ENCODE peak calls at places on chromosomes 3 and 15, in seven cellular contexts. K is NB4, U is esophagus muscularis mucosa, G is AG04450, Y is psoas muscle, Z is WTC11, E is fibroblast of pulmonary artery. M is an unnamed sample.

GRCh38 chr3:49712166-49712565 is 7.3 kb downstream of the AMIGO3 start:
- DNase-seq in K (no peak), U (no peak), G (no peak), Y (peak), Z (peak), E (no peak), M (no peak)

GRCh38 chr3:177345049-177345972 is 148.0 kb upstream of the TBL1XR1 start:
- DNase-seq in K (peak), U (peak), G (peak), Y (peak), Z (peak), E (peak), M (peak)

GRCh38 chr15:78298983-78299301 is 467 bp downstream of the SKIC8 start:
- DNase-seq in K (peak), U (no peak), G (no peak), Y (no peak), Z (no peak), E (peak), M (no peak)

GRCh38 chr15:84034831-84035753 is 200.5 kb upstream of the GOLGA6L4 start:
- DNase-seq in K (peak), U (no peak), G (peak), Y (no peak), Z (peak), E (peak), M (no peak)

GRCh38 chr3:113166719-113167492 is 44.5 kb upstream of the BOC start:
- DNase-seq in K (no peak), U (peak), G (peak), Y (peak), Z (peak), E (peak), M (peak)

GRCh38 chr3:10505050-10505790 is at the start of gene ATP2B2:
- DNase-seq in K (no peak), U (no peak), G (no peak), Y (peak), Z (peak), E (no peak), M (no peak)

GRCh38 chr3:22474706-22475470 is 723.9 kb upstream of the ZNF385D start:
- DNase-seq in K (peak), U (no peak), G (no peak), Y (no peak), Z (no peak), E (peak), M (no peak)

GRCh38 chr3:89046661-89047060 is 60.8 kb upstream of the EPHA3 start:
- DNase-seq in K (no peak), U (no peak), G (no peak), Y (no peak), Z (no peak), E (no peak), M (no peak)

GRCh38 chr15:85403745-85404144 is 23.3 kb downstream of the AKAP13 start:
- DNase-seq in K (no peak), U (no peak), G (no peak), Y (no peak), Z (no peak), E (peak), M (no peak)

GRCh38 chr3:197682713-197683112 is 54.0 kb downstream of the RUBCN start:
- DNase-seq in K (no peak), U (no peak), G (no peak), Y (no peak), Z (no peak), E (no peak), M (no peak)

GRCh38 chr3:175383366-175383765 is 524.2 kb downstream of the NAALADL2 start:
- DNase-seq in K (no peak), U (no peak), G (no peak), Y (no peak), Z (no peak), E (peak), M (no peak)

GRCh38 chr3:84980011-84980410 is 21.2 kb downstream of the CADM2 start:
- DNase-seq in K (no peak), U (no peak), G (no peak), Y (no peak), Z (no peak), E (no peak), M (no peak)

GRCh38 chr3:131223373-131224289 is 157.9 kb upstream of the NUDT16 start:
- DNase-seq in K (peak), U (no peak), G (no peak), Y (no peak), Z (no peak), E (no peak), M (no peak)

GRCh38 chr3:172082269-172082668 is 42.9 kb downstream of the FNDC3B start:
- DNase-seq in K (no peak), U (no peak), G (peak), Y (peak), Z (no peak), E (peak), M (peak)

GRCh38 chr3:47009225-47010049 is 30.0 kb downstream of the NBEAL2 start:
- DNase-seq in K (no peak), U (peak), G (peak), Y (peak), Z (peak), E (peak), M (peak)

GRCh38 chr3:46299608-46300460 is 54.1 kb upstream of the CCR2 start:
- DNase-seq in K (no peak), U (no peak), G (no peak), Y (no peak), Z (no peak), E (no peak), M (no peak)

GRCh38 chr3:13825317-13825590 is 54.6 kb downstream of the WNT7A start:
- DNase-seq in K (no peak), U (no peak), G (no peak), Y (no peak), Z (no peak), E (no peak), M (no peak)

GRCh38 chr3:129690406-129690805 is 83.9 kb upstream of the PLXND1 start:
- DNase-seq in K (peak), U (no peak), G (peak), Y (no peak), Z (no peak), E (peak), M (no peak)

GRCh38 chr3:58163234-58163633 is 47.5 kb downstream of the DNASE1L3 start:
- DNase-seq in K (no peak), U (no peak), G (peak), Y (no peak), Z (no peak), E (peak), M (no peak)

GRCh38 chr3:194685723-194686413 is at the start of gene FAM43A:
- DNase-seq in K (peak), U (peak), G (peak), Y (peak), Z (peak), E (peak), M (peak)

GRCh38 chr3:145244327-145244726 is 916.7 kb downstream of the PLOD2 start:
- DNase-seq in K (no peak), U (no peak), G (no peak), Y (no peak), Z (no peak), E (no peak), M (no peak)

GRCh38 chr3:12807960-12808359 is 11.5 kb downstream of the CAND2 start:
- DNase-seq in K (no peak), U (no peak), G (no peak), Y (no peak), Z (no peak), E (no peak), M (no peak)

GRCh38 chr3:129665024-129665768 is 58.7 kb upstream of the PLXND1 start:
- DNase-seq in K (no peak), U (no peak), G (no peak), Y (no peak), Z (no peak), E (peak), M (no peak)

GRCh38 chr15:88799341-88799740 is 3.9 kb upstream of the ACAN start:
- DNase-seq in K (no peak), U (no peak), G (no peak), Y (no peak), Z (no peak), E (no peak), M (no peak)

GRCh38 chr15:88802991-88803240 is 320 bp upstream of the ACAN start:
- DNase-seq in K (no peak), U (no peak), G (no peak), Y (no peak), Z (no peak), E (no peak), M (no peak)

GRCh38 chr15:88802250-88802990 is 816 bp upstream of the ACAN start:
- DNase-seq in K (peak), U (no peak), G (no peak), Y (no peak), Z (no peak), E (no peak), M (no peak)

GRCh38 chr15:88797648-88798339 is 5.4 kb upstream of the ACAN start:
- DNase-seq in K (no peak), U (no peak), G (no peak), Y (no peak), Z (no peak), E (no peak), M (no peak)

DNA sequence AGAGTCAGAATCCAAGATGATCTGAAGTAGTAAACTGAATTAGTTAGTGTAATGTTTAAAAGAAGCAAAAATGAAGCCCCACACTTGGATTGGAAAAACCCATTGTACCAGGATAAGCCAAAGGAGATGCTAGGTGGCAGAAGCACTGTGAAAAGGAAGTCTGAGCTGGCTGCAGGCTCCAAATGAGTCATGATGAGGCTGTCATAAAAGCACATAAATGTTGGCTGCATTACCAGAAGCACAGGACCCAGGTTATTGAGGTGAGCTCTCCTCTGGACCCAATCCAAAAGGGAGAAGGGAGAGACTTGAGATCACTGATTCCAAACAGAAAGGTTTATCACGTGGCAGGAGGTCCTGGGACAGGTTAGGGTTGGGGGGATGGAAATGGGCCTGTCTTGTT is 3.2 kb upstream of the ACAN start:
- DNase-seq in K (no peak), U (no peak), G (no peak), Y (no peak), Z (no peak), E (peak), M (no peak)
- TF ChIP-seq CTCF in K (no peak), U (no peak), G (no peak), Y (no peak), Z (no peak), E (no peak), M (no peak)

DNA sequence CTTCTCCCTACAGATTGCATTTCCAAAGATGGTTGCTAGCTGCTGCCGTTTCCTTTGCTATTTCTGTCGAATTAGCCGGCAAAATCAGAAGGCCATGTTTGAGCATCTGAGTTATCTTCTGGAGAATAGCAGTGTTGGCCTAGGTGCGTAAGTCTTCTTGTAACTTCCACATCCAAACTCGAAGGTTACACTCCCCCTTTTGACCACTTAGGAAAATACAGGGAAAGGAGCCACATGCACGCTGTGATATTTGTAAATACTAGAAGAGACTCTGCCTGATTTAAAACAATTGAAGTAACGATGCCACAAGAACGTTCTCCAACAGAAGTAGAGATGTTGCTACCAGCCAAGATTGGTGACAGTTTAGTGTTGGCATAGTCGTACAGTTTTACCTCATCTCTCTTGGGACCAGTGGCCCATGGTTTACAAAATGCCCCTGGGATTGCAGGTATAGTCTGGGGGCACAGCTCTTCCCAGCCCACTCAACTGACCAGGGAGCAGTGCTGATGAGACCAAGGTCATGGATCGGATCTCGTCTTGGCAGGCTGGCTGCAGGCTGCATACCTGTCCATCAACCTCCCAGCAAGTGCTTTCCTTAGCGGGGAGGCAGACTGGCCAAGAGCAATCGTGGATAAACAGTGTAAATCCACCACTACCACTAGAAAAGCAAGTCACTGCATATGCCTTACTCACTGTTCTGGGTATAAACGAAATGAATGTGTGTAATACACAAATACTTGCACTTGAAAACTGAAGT is 268.4 kb upstream of the CHRM5 start:
- DNase-seq in K (peak), U (no peak), G (no peak), Y (no peak), Z (no peak), E (peak), M (no peak)
- TF ChIP-seq CTCF in K (peak), U (peak), G (no peak), Y (peak), Z (no peak), E (peak), M (no peak)

DNA sequence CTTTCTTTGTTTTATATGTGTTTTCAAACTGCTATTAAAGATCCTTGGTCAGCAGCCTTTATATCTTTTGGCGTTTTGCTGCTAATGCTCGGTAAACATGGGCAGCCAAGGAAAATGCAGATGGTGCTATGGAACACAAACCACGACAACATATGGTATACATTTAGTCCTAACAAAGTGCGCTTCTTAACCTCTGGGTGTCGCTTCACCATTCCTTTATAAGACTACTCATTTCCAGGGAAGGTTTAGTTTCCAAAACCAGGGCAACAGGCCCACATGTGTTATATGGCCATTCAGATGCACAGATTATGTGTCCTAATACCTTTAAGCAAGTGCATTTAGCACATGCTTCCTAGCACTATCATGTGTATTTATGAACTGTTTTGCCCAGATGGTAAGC is 14.7 kb downstream of the SHOX2 start:
- DNase-seq in K (no peak), U (no peak), G (no peak), Y (no peak), Z (no peak), E (peak), M (no peak)
- TF ChIP-seq CTCF in K (no peak), U (no peak), G (peak), Y (peak), Z (peak), E (peak), M (no peak)

GRCh38 chr15:44726568-44727461 is 9.5 kb upstream of the TRIM69 start:
- DNase-seq in K (peak), U (no peak), G (peak), Y (no peak), Z (no peak), E (peak), M (peak)
- TF ChIP-seq CTCF in K (peak), U (no peak), G (peak), Y (no peak), Z (no peak), E (peak), M (no peak)

GRCh38 chr15:31439328-31439727 is 112.7 kb downstream of the KLF13 start:
- DNase-seq in K (peak), U (no peak), G (no peak), Y (peak), Z (peak), E (no peak), M (no peak)
- TF ChIP-seq CTCF in K (peak), U (no peak), G (no peak), Y (peak), Z (no peak), E (peak), M (no peak)

GRCh38 chr3:161096771-161097367 is 8.3 kb downstream of the B3GALNT1 start:
- DNase-seq in K (peak), U (no peak), G (no peak), Y (no peak), Z (peak), E (no peak), M (no peak)
- TF ChIP-seq CTCF in K (peak), U (no peak), G (peak), Y (no peak), Z (peak), E (peak), M (peak)

DNA sequence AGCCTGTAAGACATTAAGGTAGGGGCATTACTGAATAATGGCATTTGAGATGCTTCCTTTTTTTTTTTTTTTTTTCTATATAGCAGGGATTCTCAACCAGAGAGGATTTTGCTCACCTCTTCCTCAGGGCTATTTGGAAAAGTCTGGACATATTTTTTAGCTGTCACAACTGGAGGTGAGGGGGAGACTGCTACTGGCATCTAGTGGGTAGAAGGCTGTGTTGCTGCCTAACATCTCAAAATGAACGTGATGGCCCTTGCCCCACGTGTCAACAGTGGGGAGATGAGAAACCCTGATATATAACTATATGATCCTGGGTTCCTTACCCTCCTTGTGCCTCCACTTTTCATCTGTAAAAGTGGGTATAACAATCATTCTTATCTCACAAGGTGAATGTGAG is 71.9 kb downstream of the CADPS start:
- DNase-seq in K (no peak), U (no peak), G (no peak), Y (no peak), Z (no peak), E (no peak), M (no peak)
- TF ChIP-seq CTCF in K (no peak), U (no peak), G (no peak), Y (no peak), Z (no peak), E (no peak), M (no peak)

DNA sequence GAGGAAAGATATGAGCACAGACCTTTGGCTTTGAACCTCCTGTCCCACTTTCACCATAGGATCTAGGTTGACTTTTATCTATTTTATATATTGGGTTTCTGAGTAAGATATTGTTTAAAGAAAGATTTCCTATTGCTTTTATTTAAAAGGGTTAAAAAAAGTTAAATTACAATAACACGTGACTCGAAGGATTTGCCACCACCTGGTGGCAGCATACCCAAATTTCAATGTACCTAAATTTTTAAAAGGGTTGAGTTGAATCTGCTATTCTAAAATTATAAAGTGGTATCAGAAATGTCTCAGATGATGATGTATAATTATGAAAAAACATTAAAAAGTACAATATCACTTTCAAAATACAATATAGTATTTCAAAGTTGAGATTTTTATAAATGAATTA is 368.4 kb downstream of the MECOM start:
- DNase-seq in K (no peak), U (no peak), G (no peak), Y (no peak), Z (no peak), E (peak), M (no peak)
- TF ChIP-seq CTCF in K (no peak), U (peak), G (peak), Y (no peak), Z (peak), E (peak), M (peak)

GRCh38 chr3:61530355-61530754 is 31.0 kb upstream of the PTPRG start:
- DNase-seq in K (peak), U (no peak), G (no peak), Y (no peak), Z (no peak), E (peak), M (no peak)
- TF ChIP-seq CTCF in K (peak), U (peak), G (peak), Y (peak), Z (no peak), E (peak), M (peak)

M was measured in AG09319.